ENCODE peak calls at places on chromosomes 13 and 19, in seven cellular contexts. One of them, this sample, is unnamed.

GRCh38 chr13:99756281-99756680 is 215.3 kb downstream of the ZIC5 start:
- DNase-seq in activated T-cell treated with anti-CD3 and anti-CD28 coated beads for 1 hour: no peak
- DNase-seq in stimulated activated CD4-positive, alpha-beta T cell treated with anti-CD3 and anti-CD28 coated beads, Interleukin-2, amount 100 ng/mL, for 48 hours: no peak
- DNase-seq in NAMALWA: no peak
- DNase-seq in T1000: no peak
- DNase-seq in right cardiac atrium: no peak
- DNase-seq in transverse colon: no peak
- DNase-seq in this sample: no peak

GRCh38 chr13:44111701-44112100 is 232.0 kb downstream of the LACC1 start:
- DNase-seq in activated T-cell treated with anti-CD3 and anti-CD28 coated beads for 1 hour: no peak
- DNase-seq in stimulated activated CD4-positive, alpha-beta T cell treated with anti-CD3 and anti-CD28 coated beads, Interleukin-2, amount 100 ng/mL, for 48 hours: no peak
- DNase-seq in transverse colon: no peak
- DNase-seq in right cardiac atrium: no peak
- DNase-seq in NAMALWA: no peak
- DNase-seq in T1000: no peak
- DNase-seq in this sample: no peak

GRCh38 chr13:19838726-19839342 is 24.6 kb downstream of the ZMYM5 start:
- DNase-seq in transverse colon: no peak
- DNase-seq in activated T-cell treated with anti-CD3 and anti-CD28 coated beads for 1 hour: no peak
- DNase-seq in NAMALWA: no peak
- DNase-seq in stimulated activated CD4-positive, alpha-beta T cell treated with anti-CD3 and anti-CD28 coated beads, Interleukin-2, amount 100 ng/mL, for 48 hours: no peak
- DNase-seq in right cardiac atrium: no peak
- DNase-seq in T1000: no peak
- DNase-seq in this sample: no peak

GRCh38 chr19:45137179-45137761 is 23.5 kb downstream of the NKPD1 start:
- DNase-seq in activated T-cell treated with anti-CD3 and anti-CD28 coated beads for 1 hour: no peak
- DNase-seq in transverse colon: peak; percentile 55
- DNase-seq in right cardiac atrium: peak; percentile 89
- DNase-seq in NAMALWA: peak; percentile 31
- DNase-seq in stimulated activated CD4-positive, alpha-beta T cell treated with anti-CD3 and anti-CD28 coated beads, Interleukin-2, amount 100 ng/mL, for 48 hours: no peak
- DNase-seq in T1000: no peak
- DNase-seq in this sample: no peak

GRCh38 chr13:46962286-46962941 is 65.6 kb upstream of the HTR2A start:
- DNase-seq in stimulated activated CD4-positive, alpha-beta T cell treated with anti-CD3 and anti-CD28 coated beads, Interleukin-2, amount 100 ng/mL, for 48 hours: no peak
- DNase-seq in right cardiac atrium: no peak
- DNase-seq in NAMALWA: peak; percentile 30
- DNase-seq in transverse colon: no peak
- DNase-seq in T1000: no peak
- DNase-seq in activated T-cell treated with anti-CD3 and anti-CD28 coated beads for 1 hour: no peak
- DNase-seq in this sample: peak; percentile 9

GRCh38 chr19:17529239-17530158 is 18.1 kb downstream of the PGLS start:
- DNase-seq in stimulated activated CD4-positive, alpha-beta T cell treated with anti-CD3 and anti-CD28 coated beads, Interleukin-2, amount 100 ng/mL, for 48 hours: no peak
- DNase-seq in activated T-cell treated with anti-CD3 and anti-CD28 coated beads for 1 hour: no peak
- DNase-seq in T1000: no peak
- DNase-seq in right cardiac atrium: peak; percentile 2
- DNase-seq in transverse colon: no peak
- DNase-seq in NAMALWA: peak; percentile 37
- DNase-seq in this sample: no peak

GRCh38 chr13:44653261-44653660 is 77.1 kb upstream of the TSC22D1 start:
- DNase-seq in activated T-cell treated with anti-CD3 and anti-CD28 coated beads for 1 hour: no peak
- DNase-seq in T1000: no peak
- DNase-seq in stimulated activated CD4-positive, alpha-beta T cell treated with anti-CD3 and anti-CD28 coated beads, Interleukin-2, amount 100 ng/mL, for 48 hours: no peak
- DNase-seq in transverse colon: no peak
- DNase-seq in NAMALWA: no peak
- DNase-seq in right cardiac atrium: no peak
- DNase-seq in this sample: peak; percentile 18

GRCh38 chr19:16444273-16444597 is 27.5 kb downstream of the EPS15L1 start:
- DNase-seq in right cardiac atrium: peak; percentile 16
- DNase-seq in T1000: no peak
- DNase-seq in NAMALWA: peak; percentile 75
- DNase-seq in activated T-cell treated with anti-CD3 and anti-CD28 coated beads for 1 hour: no peak
- DNase-seq in transverse colon: no peak
- DNase-seq in stimulated activated CD4-positive, alpha-beta T cell treated with anti-CD3 and anti-CD28 coated beads, Interleukin-2, amount 100 ng/mL, for 48 hours: no peak
- DNase-seq in this sample: no peak

GRCh38 chr13:31093145-31093885 is 68.4 kb downstream of the HSPH1 start:
- DNase-seq in transverse colon: no peak
- DNase-seq in T1000: peak; percentile 26
- DNase-seq in right cardiac atrium: no peak
- DNase-seq in activated T-cell treated with anti-CD3 and anti-CD28 coated beads for 1 hour: no peak
- DNase-seq in stimulated activated CD4-positive, alpha-beta T cell treated with anti-CD3 and anti-CD28 coated beads, Interleukin-2, amount 100 ng/mL, for 48 hours: no peak
- DNase-seq in NAMALWA: no peak
- DNase-seq in this sample: peak; percentile 63

GRCh38 chr19:32403291-32403995 is 2.1 kb upstream of the DPY19L3 start:
- DNase-seq in right cardiac atrium: no peak
- DNase-seq in activated T-cell treated with anti-CD3 and anti-CD28 coated beads for 1 hour: no peak
- DNase-seq in stimulated activated CD4-positive, alpha-beta T cell treated with anti-CD3 and anti-CD28 coated beads, Interleukin-2, amount 100 ng/mL, for 48 hours: no peak
- DNase-seq in NAMALWA: no peak
- DNase-seq in transverse colon: no peak
- DNase-seq in T1000: no peak
- DNase-seq in this sample: no peak

GRCh38 chr13:109879338-109879737 is 93.0 kb upstream of the IRS2 start:
- DNase-seq in transverse colon: no peak
- DNase-seq in right cardiac atrium: no peak
- DNase-seq in activated T-cell treated with anti-CD3 and anti-CD28 coated beads for 1 hour: no peak
- DNase-seq in NAMALWA: no peak
- DNase-seq in stimulated activated CD4-positive, alpha-beta T cell treated with anti-CD3 and anti-CD28 coated beads, Interleukin-2, amount 100 ng/mL, for 48 hours: no peak
- DNase-seq in T1000: no peak
- DNase-seq in this sample: no peak